ENCODE peak calls at places on chromosomes 5 and 9, in four cellular contexts. E is neuronal stem cell, D is fibroblast of lung, T is Peyer's patch. G is an unnamed sample.

GRCh38 chr9:14278291-14278721 is 35.6 kb downstream of the NFIB start:
- DNase-seq in E (no peak), D (peak; percentile 43), T (no peak), G (no peak)

GRCh38 chr5:8650197-8650596 is 781.2 kb downstream of the MTRR start:
- DNase-seq in D (no peak), T (no peak), E (no peak), G (no peak)

GRCh38 chr9:70438341-70438924 is 24.0 kb upstream of the KLF9 start:
- DNase-seq in E (no peak), D (peak; percentile 95), T (peak; percentile 24), G (no peak)

GRCh38 chr5:107636555-107636954 is 34.2 kb downstream of the EFNA5 start:
- DNase-seq in E (no peak), T (no peak), D (no peak), G (no peak)

GRCh38 chr5:82894754-82895153 is 182.4 kb downstream of the TMEM167A start:
- DNase-seq in E (no peak), D (no peak), T (no peak), G (no peak)

GRCh38 chr9:69307446-69308216 is 17.4 kb upstream of the ENTREP1 start:
- DNase-seq in E (peak; percentile 24), D (no peak), T (no peak), G (no peak)

GRCh38 chr5:154071799-154072781 is 33.3 kb downstream of the MFAP3 start:
- DNase-seq in E (peak; percentile 83), D (peak; percentile 72), T (peak; percentile 83), G (peak; percentile 89)

GRCh38 chr5:137218896-137219295 is 280.2 kb downstream of the SPOCK1 start:
- DNase-seq in D (no peak), E (no peak), T (no peak), G (no peak)

DNA sequence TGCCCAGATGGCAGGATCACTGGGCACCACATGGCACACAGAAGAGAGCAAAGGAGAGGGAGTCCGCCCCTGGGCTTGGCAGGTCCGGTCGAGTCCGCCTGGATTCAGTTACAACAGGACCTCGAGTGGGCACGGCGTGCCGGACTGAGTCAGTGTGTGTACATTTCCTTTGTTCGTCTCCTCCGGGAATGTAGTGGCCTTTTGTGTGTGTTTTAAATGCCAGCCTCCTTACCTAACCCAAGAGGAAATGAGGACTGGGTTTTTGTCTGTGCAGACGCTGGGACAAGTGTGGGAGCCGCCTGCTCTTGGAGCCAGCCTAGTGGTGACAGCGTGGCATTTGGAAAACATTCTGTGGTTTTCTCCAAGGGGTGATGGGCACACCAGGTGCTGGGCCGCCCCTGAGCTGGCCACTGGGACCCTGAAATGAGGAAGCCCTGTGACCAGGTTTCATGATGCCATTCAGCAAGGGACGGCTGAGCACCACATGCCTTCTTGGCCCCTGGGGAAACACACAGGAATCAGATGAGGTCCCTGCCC is 9.6 kb downstream of the NEK6 start:
- DNase-seq in D (peak; percentile 56), T (peak; percentile 59), E (no peak), G (peak; percentile 94)
- H3K4me1 ChIP-seq in D (peaks cover 13% of the 10 kb centered on the region), T (peaks cover 14% of the 10 kb centered on the region), E (peaks cover 53% of the 10 kb centered on the region), G (peaks cover 96% of the 10 kb centered on the region)

GRCh38 chr5:81604193-81604592 is 146.7 kb downstream of the SSBP2 start:
- DNase-seq in T (no peak), D (no peak), E (no peak), G (no peak)

GRCh38 chr5:81609810-81610375 is 141.0 kb downstream of the SSBP2 start:
- DNase-seq in D (no peak), E (no peak), T (no peak), G (no peak)

GRCh38 chr5:81606150-81606549 is 144.7 kb downstream of the SSBP2 start:
- DNase-seq in E (peak; percentile 61), D (no peak), T (no peak), G (no peak)

GRCh38 chr5:81601912-81602311 is 149.0 kb downstream of the SSBP2 start:
- DNase-seq in E (no peak), T (no peak), D (no peak), G (no peak)

DNA sequence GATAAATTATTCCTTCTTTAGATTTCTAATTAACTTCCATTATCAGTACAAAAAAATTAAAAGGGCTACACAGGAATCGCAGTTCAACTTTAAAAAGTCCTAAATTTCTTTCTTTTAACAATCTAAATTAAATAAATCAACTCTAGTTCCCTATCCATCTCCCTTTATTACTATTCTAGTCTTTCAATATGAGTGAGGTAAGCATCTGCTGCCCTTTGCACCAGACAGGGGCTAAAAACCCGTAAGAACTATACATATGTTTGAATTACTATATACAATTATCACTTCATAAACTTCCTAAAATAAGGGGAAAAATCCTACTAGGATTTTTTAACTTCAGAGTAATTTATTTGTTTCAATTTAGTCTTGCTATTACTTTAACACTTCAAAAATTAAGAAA is 145.6 kb downstream of the SSBP2 start:
- DNase-seq in D (no peak), E (no peak), T (no peak), G (no peak)
- H3K4me1 ChIP-seq in D (peaks cover 2% of the 10 kb centered on the region), E (peaks cover 12% of the 10 kb centered on the region), T (no peaks in the 10 kb centered on the region), G (no peaks in the 10 kb centered on the region)

GRCh38 chr9:92740446-92740961 is 24.1 kb downstream of the BICD2 start:
- DNase-seq in T (no peak), D (no peak), E (no peak), G (peak; percentile 52)

GRCh38 chr9:92740015-92740408 is 24.6 kb downstream of the BICD2 start:
- DNase-seq in E (no peak), T (no peak), D (peak; percentile 36), G (no peak)

GRCh38 chr9:92738661-92739081 is 26.0 kb downstream of the BICD2 start:
- DNase-seq in T (no peak), E (no peak), D (no peak), G (peak; percentile 62)

GRCh38 chr9:92740969-92741368 is 23.7 kb downstream of the BICD2 start:
- DNase-seq in D (no peak), E (no peak), T (no peak), G (no peak)

GRCh38 chr9:92739346-92740014 is 25.2 kb downstream of the BICD2 start:
- DNase-seq in T (no peak), D (no peak), E (no peak), G (peak; percentile 22)
- H3K4me1 ChIP-seq in T (peaks cover 3% of the 10 kb centered on the region), D (peaks cover 2% of the 10 kb centered on the region), E (peaks cover 13% of the 10 kb centered on the region), G (peaks cover 56% of the 10 kb centered on the region)

DNA sequence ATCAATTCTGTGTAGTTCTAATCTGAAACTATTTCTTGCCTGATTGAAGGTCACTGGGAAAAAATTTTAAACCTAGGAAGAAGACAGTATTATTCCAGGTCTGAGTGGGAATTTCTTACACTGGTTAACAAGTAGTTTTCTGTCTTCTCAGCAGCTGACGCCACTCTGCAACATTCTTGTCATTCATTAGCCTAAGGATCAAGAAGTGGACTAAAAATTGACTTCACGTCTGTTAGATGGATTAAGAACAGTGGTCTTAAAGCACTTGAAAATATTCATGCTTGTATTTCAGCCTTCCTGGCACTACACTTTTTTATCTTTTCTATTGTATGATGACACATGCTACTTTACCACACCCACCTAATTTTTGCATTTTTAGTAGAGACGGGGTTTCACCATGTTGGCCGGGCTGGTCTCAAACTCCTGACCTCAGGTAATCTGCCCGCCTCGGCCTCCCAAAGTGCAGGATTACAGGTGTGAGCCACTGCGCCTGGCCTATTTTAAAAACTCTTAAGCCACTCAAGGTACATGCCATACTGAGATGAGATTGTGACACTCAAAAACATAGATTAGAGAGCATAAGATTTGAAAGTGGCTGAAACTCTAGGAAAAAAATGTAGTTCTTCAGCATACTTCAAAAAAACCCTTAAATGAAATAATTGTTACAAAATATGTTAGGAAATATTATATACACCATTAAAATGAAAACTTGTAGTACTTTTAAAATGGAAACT is 8.4 kb downstream of the MATR3 start:
- DNase-seq in E (no peak), T (no peak), D (no peak), G (no peak)
- H3K4me1 ChIP-seq in E (peaks cover 3% of the 10 kb centered on the region), T (no peaks in the 10 kb centered on the region), D (peaks cover 5% of the 10 kb centered on the region), G (peaks cover 91% of the 10 kb centered on the region)

DNA sequence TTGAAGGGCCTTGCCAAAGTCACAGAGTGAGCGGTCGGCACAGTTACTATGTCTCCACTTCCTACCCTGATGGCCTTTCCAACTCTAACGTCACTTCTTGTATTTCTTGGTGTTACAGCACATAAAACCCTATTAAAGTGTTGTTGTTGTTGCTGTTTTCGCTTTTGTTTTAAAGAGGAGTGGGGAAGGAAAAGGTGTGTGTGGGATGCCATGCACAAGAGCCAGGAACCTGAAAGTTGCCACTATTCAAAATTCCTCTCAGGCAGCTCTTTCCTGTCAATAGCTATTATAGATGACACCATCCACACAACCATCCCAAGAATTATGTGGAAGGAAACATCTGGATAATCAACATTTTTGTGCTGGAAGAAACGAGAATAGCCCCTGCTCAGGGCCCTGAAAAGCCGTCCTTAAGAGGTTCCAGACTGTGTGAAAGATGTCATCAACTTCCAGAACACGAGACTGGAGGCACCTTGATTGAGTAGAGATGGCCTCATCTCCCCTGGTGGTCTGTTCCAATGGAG is 79.3 kb downstream of the SHB start:
- DNase-seq in T (no peak), E (no peak), D (no peak), G (no peak)
- H3K4me1 ChIP-seq in T (no peaks in the 10 kb centered on the region), E (peaks cover 7% of the 10 kb centered on the region), D (peaks cover 7% of the 10 kb centered on the region), G (peaks cover 44% of the 10 kb centered on the region)

GRCh38 chr9:136244776-136245193 is 827 bp downstream of the QSOX2 start:
- DNase-seq in T (no peak), E (no peak), D (no peak), G (no peak)

GRCh38 chr9:136245194-136246150 is at the start of gene QSOX2:
- DNase-seq in E (peak; percentile 81), T (peak; percentile 82), D (peak; percentile 80), G (peak; percentile 92)

GRCh38 chr9:136243631-136244030 is 2.0 kb downstream of the QSOX2 start:
- DNase-seq in E (no peak), D (no peak), T (no peak), G (no peak)

GRCh38 chr9:136242908-136243525 is 2.6 kb downstream of the QSOX2 start:
- DNase-seq in D (peak; percentile 10), E (no peak), T (no peak), G (no peak)

DNA sequence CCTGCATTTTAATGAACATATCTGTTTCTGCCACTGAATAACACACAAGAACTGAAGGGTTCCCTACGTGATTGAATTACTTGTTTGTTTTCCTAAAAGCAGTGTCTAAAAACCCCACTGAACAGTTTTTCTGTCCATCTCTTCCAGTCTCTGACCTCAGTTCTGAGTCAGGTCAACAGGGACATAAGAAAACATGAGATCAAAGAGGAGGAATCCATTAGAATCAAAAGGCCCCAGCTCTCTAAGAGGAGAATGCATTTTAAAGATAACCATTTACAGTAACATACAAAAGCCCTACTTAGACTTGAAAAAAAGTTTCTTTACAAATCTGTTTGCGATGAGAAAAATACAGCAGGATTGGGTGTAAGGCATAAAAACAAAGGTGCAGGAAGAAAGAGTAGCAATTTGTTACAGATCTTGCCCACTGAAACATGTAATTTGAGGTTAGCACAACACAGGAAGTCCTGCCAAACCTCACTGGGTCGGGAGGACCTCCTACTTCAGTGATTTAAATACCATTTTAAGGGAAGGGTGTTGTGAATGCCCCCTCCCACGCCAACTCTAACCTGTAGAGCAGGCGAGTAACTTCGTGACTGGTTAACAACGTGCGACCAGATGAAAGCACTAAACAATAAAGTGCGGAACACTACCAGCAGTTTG is 1.4 kb downstream of the QSOX2 start:
- DNase-seq in E (no peak), D (no peak), T (peak; percentile 76), G (no peak)
- H3K4me1 ChIP-seq in E (peaks cover 8% of the 10 kb centered on the region), D (peaks cover 4% of the 10 kb centered on the region), T (peaks cover 3% of the 10 kb centered on the region), G (peaks cover 26% of the 10 kb centered on the region)